ENCODE peak calls at places on chromosome 7, in five cellular contexts. U is nephron progenitor cell; K is CD4-positive, alpha-beta T cell; O is upper lobe of right lung; T is left lung. B is an unnamed sample.

GRCh38 chr7:70635633-70636032 is 496.3 kb upstream of the GALNT17 start:
- DNase-seq in U (no peak), K (no peak), O (no peak), T (no peak), B (no peak)

GRCh38 chr7:112150823-112151641 is 55.2 kb downstream of the DOCK4 start:
- DNase-seq in U (no peak), K (no peak), O (no peak), T (no peak), B (no peak)

GRCh38 chr7:108684629-108685028 is 115.0 kb downstream of the DNAJB9 start:
- DNase-seq in U (no peak), K (no peak), O (no peak), T (no peak), B (no peak)

GRCh38 chr7:4849390-4849789 is 12.4 kb downstream of the PAPOLB start:
- DNase-seq in U (no peak), K (no peak), O (no peak), T (no peak), B (no peak)

GRCh38 chr7:123712619-123713018 is 36.2 kb downstream of the WASL start:
- DNase-seq in U (no peak), K (no peak), O (no peak), T (no peak), B (no peak)

GRCh38 chr7:33459340-33459751 is 330.0 kb downstream of the BBS9 start:
- DNase-seq in U (peak; percentile 22), K (no peak), O (no peak), T (no peak), B (no peak)

GRCh38 chr7:147894271-147894670 is 696.3 kb upstream of the C7orf33 start:
- DNase-seq in U (no peak), K (no peak), O (no peak), T (no peak), B (no peak)

GRCh38 chr7:68537228-68538071 is 1060.8 kb upstream of the AUTS2 start:
- DNase-seq in U (no peak), K (no peak), O (no peak), T (no peak), B (no peak)

GRCh38 chr7:29464693-29465092 is 98.9 kb upstream of the PRR15 start:
- DNase-seq in U (no peak), K (no peak), O (no peak), T (no peak), B (no peak)

GRCh38 chr7:114970308-114970707 is 48.4 kb downstream of the MDFIC start:
- DNase-seq in U (no peak), K (no peak), O (no peak), T (no peak), B (no peak)

GRCh38 chr7:1901431-1902210 is 231.5 kb downstream of the ELFN1 start:
- DNase-seq in U (no peak), K (no peak), O (peak; percentile 46), T (peak; percentile 63), B (no peak)

GRCh38 chr7:143245123-143245522 is 18.1 kb upstream of the GSTK1 start:
- DNase-seq in U (no peak), K (no peak), O (no peak), T (no peak), B (no peak)

GRCh38 chr7:129494041-129494440 is 8.3 kb upstream of the SMKR1 start:
- DNase-seq in U (no peak), K (no peak), O (no peak), T (no peak), B (no peak)

GRCh38 chr7:18064242-18064838 is 36.7 kb upstream of the PRPS1L1 start:
- DNase-seq in U (peak; percentile 48), K (no peak), O (no peak), T (no peak), B (no peak)

GRCh38 chr7:91068136-91068795 is 196.0 kb upstream of the FZD1 start:
- DNase-seq in U (no peak), K (no peak), O (no peak), T (no peak), B (no peak)

GRCh38 chr7:41916450-41916927 is 213.6 kb upstream of the INHBA start:
- DNase-seq in U (no peak), K (no peak), O (no peak), T (no peak), B (no peak)

GRCh38 chr7:16067695-16068094 is 353.6 kb downstream of the CRPPA start:
- DNase-seq in U (no peak), K (no peak), O (no peak), T (no peak), B (no peak)

GRCh38 chr7:64602086-64602485 is 39.2 kb upstream of the ZNF680 start:
- DNase-seq in U (no peak), K (no peak), O (no peak), T (no peak), B (no peak)

DNA sequence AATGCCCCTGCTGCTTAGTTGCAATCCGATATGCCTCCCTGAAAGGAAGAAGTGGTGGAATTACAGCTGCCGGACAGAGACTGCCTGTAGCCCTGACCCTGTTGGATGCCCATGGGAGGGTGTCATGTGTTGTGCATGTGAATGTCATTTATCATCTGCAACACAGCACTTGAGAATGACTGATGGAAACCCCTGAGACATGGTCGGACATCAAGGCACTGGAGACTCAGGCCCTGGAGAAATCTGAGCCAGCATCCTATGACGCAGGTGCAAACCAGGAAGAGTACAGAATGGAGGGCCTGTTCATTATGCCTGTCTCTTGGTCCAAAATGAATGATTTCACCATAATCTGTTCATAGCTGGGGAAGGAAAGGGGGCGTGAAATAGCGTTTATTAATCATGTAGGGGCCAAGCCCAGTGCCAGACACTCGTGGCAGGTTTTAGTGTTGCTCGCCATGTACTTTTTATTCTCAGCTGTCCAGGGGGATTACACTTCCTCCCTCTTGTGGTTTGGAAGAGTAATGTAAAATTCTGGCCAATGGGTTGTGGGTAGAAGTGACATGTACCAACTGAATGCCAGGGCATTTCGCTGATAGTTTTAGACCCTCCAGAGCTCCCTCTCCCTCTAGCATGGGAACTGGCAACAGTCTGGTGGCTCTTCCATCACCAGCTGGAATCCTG is 23.0 kb upstream of the LEP start:
- DNase-seq in U (no peak), K (no peak), O (no peak), T (no peak), B (no peak)
- TF ChIP-seq CTCF in U (peak; percentile 17), K (no peak), O (no peak), T (no peak), B (peak; percentile 36)

GRCh38 chr7:85750454-85750949 is 563.6 kb upstream of the SEMA3D start:
- DNase-seq in U (peak; percentile 57), K (no peak), O (no peak), T (peak; percentile 60), B (no peak)
- TF ChIP-seq CTCF in U (peak; percentile 62), K (no peak), O (peak; percentile 59), T (peak; percentile 38), B (peak; percentile 51)

GRCh38 chr7:158743219-158743618 is 38.6 kb upstream of the NCAPG2 start:
- DNase-seq in U (no peak), K (no peak), O (no peak), T (no peak), B (no peak)
- TF ChIP-seq CTCF in U (no peak), K (no peak), O (no peak), T (no peak), B (no peak)

GRCh38 chr7:31129067-31129466 is 77.0 kb downstream of the ADCYAP1R1 start:
- DNase-seq in U (no peak), K (no peak), O (no peak), T (no peak), B (no peak)
- TF ChIP-seq CTCF in U (no peak), K (no peak), O (no peak), T (no peak), B (no peak)

GRCh38 chr7:77703220-77703472 is 6.9 kb downstream of the RSBN1L start:
- DNase-seq in U (no peak), K (no peak), O (no peak), T (no peak), B (no peak)
- TF ChIP-seq CTCF in U (no peak), K (no peak), O (no peak), T (no peak), B (no peak)